ENCODE peak calls at places on chromosomes 12 and 14, in six cellular contexts. One of them, this sample, is unnamed.

GRCh38 chr14:95196826-95197497 is 39.6 kb upstream of the DICER1 start:
- DNase-seq in stimulated activated CD4-positive, alpha-beta T cell treated with anti-CD3 and anti-CD28 coated beads, Interleukin-1b, Interleukin-23, amount 100 ng/mL, for 24 hours: no peak
- DNase-seq in kidney glomerular epithelial cell: no peak
- DNase-seq in aorta: no peak
- DNase-seq in GM10248: no peak
- DNase-seq in caudate nucleus: no peak
- DNase-seq in this sample: no peak

GRCh38 chr12:113747048-113747447 is 219.1 kb downstream of the RBM19 start:
- DNase-seq in aorta: no peak
- DNase-seq in GM10248: no peak
- DNase-seq in kidney glomerular epithelial cell: no peak
- DNase-seq in stimulated activated CD4-positive, alpha-beta T cell treated with anti-CD3 and anti-CD28 coated beads, Interleukin-1b, Interleukin-23, amount 100 ng/mL, for 24 hours: no peak
- DNase-seq in caudate nucleus: no peak
- DNase-seq in this sample: no peak

GRCh38 chr12:53219116-53219955 is 12.3 kb upstream of the ITGB7 start:
- DNase-seq in kidney glomerular epithelial cell: no peak
- DNase-seq in GM10248: peak
- DNase-seq in caudate nucleus: no peak
- DNase-seq in aorta: peak
- DNase-seq in stimulated activated CD4-positive, alpha-beta T cell treated with anti-CD3 and anti-CD28 coated beads, Interleukin-1b, Interleukin-23, amount 100 ng/mL, for 24 hours: no peak
- DNase-seq in this sample: no peak

GRCh38 chr14:33740531-33740930 is 210.3 kb downstream of the EGLN3 start:
- DNase-seq in caudate nucleus: no peak
- DNase-seq in stimulated activated CD4-positive, alpha-beta T cell treated with anti-CD3 and anti-CD28 coated beads, Interleukin-1b, Interleukin-23, amount 100 ng/mL, for 24 hours: no peak
- DNase-seq in GM10248: no peak
- DNase-seq in aorta: no peak
- DNase-seq in kidney glomerular epithelial cell: no peak
- DNase-seq in this sample: no peak

GRCh38 chr12:114982760-114983159 is 298.8 kb upstream of the TBX3 start:
- DNase-seq in GM10248: no peak
- DNase-seq in kidney glomerular epithelial cell: no peak
- DNase-seq in stimulated activated CD4-positive, alpha-beta T cell treated with anti-CD3 and anti-CD28 coated beads, Interleukin-1b, Interleukin-23, amount 100 ng/mL, for 24 hours: no peak
- DNase-seq in aorta: no peak
- DNase-seq in caudate nucleus: no peak
- DNase-seq in this sample: no peak

GRCh38 chr12:50569321-50569720 is 64.5 kb downstream of the DIP2B start:
- DNase-seq in GM10248: no peak
- DNase-seq in kidney glomerular epithelial cell: no peak
- DNase-seq in stimulated activated CD4-positive, alpha-beta T cell treated with anti-CD3 and anti-CD28 coated beads, Interleukin-1b, Interleukin-23, amount 100 ng/mL, for 24 hours: no peak
- DNase-seq in aorta: no peak
- DNase-seq in caudate nucleus: no peak
- DNase-seq in this sample: no peak

GRCh38 chr12:118302053-118302452 is 70.7 kb downstream of the TAOK3 start:
- DNase-seq in kidney glomerular epithelial cell: no peak
- DNase-seq in stimulated activated CD4-positive, alpha-beta T cell treated with anti-CD3 and anti-CD28 coated beads, Interleukin-1b, Interleukin-23, amount 100 ng/mL, for 24 hours: no peak
- DNase-seq in GM10248: no peak
- DNase-seq in caudate nucleus: no peak
- DNase-seq in aorta: no peak
- DNase-seq in this sample: no peak

GRCh38 chr12:12518464-12518845 is 44.2 kb downstream of the DUSP16 start:
- DNase-seq in caudate nucleus: no peak
- DNase-seq in aorta: no peak
- DNase-seq in kidney glomerular epithelial cell: no peak
- DNase-seq in GM10248: no peak
- DNase-seq in stimulated activated CD4-positive, alpha-beta T cell treated with anti-CD3 and anti-CD28 coated beads, Interleukin-1b, Interleukin-23, amount 100 ng/mL, for 24 hours: no peak
- DNase-seq in this sample: no peak

GRCh38 chr12:65327207-65328076 is 49.0 kb downstream of the MSRB3 start:
- DNase-seq in kidney glomerular epithelial cell: no peak
- DNase-seq in stimulated activated CD4-positive, alpha-beta T cell treated with anti-CD3 and anti-CD28 coated beads, Interleukin-1b, Interleukin-23, amount 100 ng/mL, for 24 hours: no peak
- DNase-seq in GM10248: no peak
- DNase-seq in aorta: no peak
- DNase-seq in caudate nucleus: no peak
- DNase-seq in this sample: no peak

GRCh38 chr12:4589941-4590340 is 27.9 kb downstream of the DYRK4 start:
- DNase-seq in caudate nucleus: no peak
- DNase-seq in aorta: no peak
- DNase-seq in kidney glomerular epithelial cell: no peak
- DNase-seq in stimulated activated CD4-positive, alpha-beta T cell treated with anti-CD3 and anti-CD28 coated beads, Interleukin-1b, Interleukin-23, amount 100 ng/mL, for 24 hours: no peak
- DNase-seq in GM10248: no peak
- DNase-seq in this sample: no peak

GRCh38 chr12:130192667-130193345 is 30.5 kb downstream of the FZD10 start:
- DNase-seq in stimulated activated CD4-positive, alpha-beta T cell treated with anti-CD3 and anti-CD28 coated beads, Interleukin-1b, Interleukin-23, amount 100 ng/mL, for 24 hours: no peak
- DNase-seq in GM10248: no peak
- DNase-seq in caudate nucleus: no peak
- DNase-seq in kidney glomerular epithelial cell: no peak
- DNase-seq in aorta: no peak
- DNase-seq in this sample: no peak

GRCh38 chr12:97943359-97943758 is 480.8 kb downstream of the RMST start:
- DNase-seq in caudate nucleus: no peak
- DNase-seq in aorta: no peak
- DNase-seq in stimulated activated CD4-positive, alpha-beta T cell treated with anti-CD3 and anti-CD28 coated beads, Interleukin-1b, Interleukin-23, amount 100 ng/mL, for 24 hours: no peak
- DNase-seq in kidney glomerular epithelial cell: no peak
- DNase-seq in GM10248: no peak
- DNase-seq in this sample: no peak

GRCh38 chr14:79165460-79166080 is 995.4 kb downstream of the NRXN3 start:
- DNase-seq in stimulated activated CD4-positive, alpha-beta T cell treated with anti-CD3 and anti-CD28 coated beads, Interleukin-1b, Interleukin-23, amount 100 ng/mL, for 24 hours: no peak
- DNase-seq in kidney glomerular epithelial cell: no peak
- DNase-seq in GM10248: no peak
- DNase-seq in caudate nucleus: no peak
- DNase-seq in aorta: no peak
- DNase-seq in this sample: no peak

GRCh38 chr12:117228239-117228638 is 38.0 kb upstream of the FBXO21 start:
- DNase-seq in aorta: no peak
- DNase-seq in kidney glomerular epithelial cell: no peak
- DNase-seq in caudate nucleus: no peak
- DNase-seq in stimulated activated CD4-positive, alpha-beta T cell treated with anti-CD3 and anti-CD28 coated beads, Interleukin-1b, Interleukin-23, amount 100 ng/mL, for 24 hours: no peak
- DNase-seq in GM10248: no peak
- DNase-seq in this sample: no peak

GRCh38 chr14:73173092-73173735 is 36.9 kb downstream of the PSEN1 start:
- DNase-seq in stimulated activated CD4-positive, alpha-beta T cell treated with anti-CD3 and anti-CD28 coated beads, Interleukin-1b, Interleukin-23, amount 100 ng/mL, for 24 hours: no peak
- DNase-seq in kidney glomerular epithelial cell: no peak
- DNase-seq in caudate nucleus: peak
- DNase-seq in aorta: no peak
- DNase-seq in GM10248: peak
- DNase-seq in this sample: no peak

GRCh38 chr14:99326041-99326710 is 54.2 kb upstream of the BCL11B start:
- DNase-seq in GM10248: no peak
- DNase-seq in stimulated activated CD4-positive, alpha-beta T cell treated with anti-CD3 and anti-CD28 coated beads, Interleukin-1b, Interleukin-23, amount 100 ng/mL, for 24 hours: no peak
- DNase-seq in aorta: no peak
- DNase-seq in kidney glomerular epithelial cell: no peak
- DNase-seq in caudate nucleus: no peak
- DNase-seq in this sample: no peak

GRCh38 chr14:73817020-73817419 is 34.6 kb upstream of the PTGR2 start:
- DNase-seq in GM10248: no peak
- DNase-seq in aorta: no peak
- DNase-seq in stimulated activated CD4-positive, alpha-beta T cell treated with anti-CD3 and anti-CD28 coated beads, Interleukin-1b, Interleukin-23, amount 100 ng/mL, for 24 hours: no peak
- DNase-seq in caudate nucleus: no peak
- DNase-seq in kidney glomerular epithelial cell: no peak
- DNase-seq in this sample: no peak

GRCh38 chr12:19867151-19867550 is 427.9 kb downstream of the AEBP2 start:
- DNase-seq in aorta: no peak
- DNase-seq in stimulated activated CD4-positive, alpha-beta T cell treated with anti-CD3 and anti-CD28 coated beads, Interleukin-1b, Interleukin-23, amount 100 ng/mL, for 24 hours: no peak
- DNase-seq in kidney glomerular epithelial cell: no peak
- DNase-seq in GM10248: no peak
- DNase-seq in caudate nucleus: no peak
- DNase-seq in this sample: no peak

GRCh38 chr12:645563-646071 is 17.6 kb downstream of the NINJ2 start:
- DNase-seq in GM10248: no peak
- DNase-seq in kidney glomerular epithelial cell: peak
- DNase-seq in caudate nucleus: peak
- DNase-seq in aorta: peak
- DNase-seq in stimulated activated CD4-positive, alpha-beta T cell treated with anti-CD3 and anti-CD28 coated beads, Interleukin-1b, Interleukin-23, amount 100 ng/mL, for 24 hours: no peak
- DNase-seq in this sample: no peak

GRCh38 chr12:112381421-112381897 is 772 bp downstream of the HECTD4 start:
- DNase-seq in aorta: no peak
- DNase-seq in kidney glomerular epithelial cell: no peak
- DNase-seq in stimulated activated CD4-positive, alpha-beta T cell treated with anti-CD3 and anti-CD28 coated beads, Interleukin-1b, Interleukin-23, amount 100 ng/mL, for 24 hours: no peak
- DNase-seq in caudate nucleus: no peak
- DNase-seq in GM10248: peak
- DNase-seq in this sample: peak

GRCh38 chr12:24078318-24078765 is 128.9 kb upstream of the SOX5 start:
- DNase-seq in stimulated activated CD4-positive, alpha-beta T cell treated with anti-CD3 and anti-CD28 coated beads, Interleukin-1b, Interleukin-23, amount 100 ng/mL, for 24 hours: no peak
- DNase-seq in GM10248: no peak
- DNase-seq in kidney glomerular epithelial cell: no peak
- DNase-seq in aorta: no peak
- DNase-seq in caudate nucleus: no peak
- DNase-seq in this sample: no peak

GRCh38 chr12:11885261-11886038 is 185.3 kb upstream of the BCL2L14 start:
- DNase-seq in GM10248: no peak
- DNase-seq in stimulated activated CD4-positive, alpha-beta T cell treated with anti-CD3 and anti-CD28 coated beads, Interleukin-1b, Interleukin-23, amount 100 ng/mL, for 24 hours: no peak
- DNase-seq in kidney glomerular epithelial cell: peak
- DNase-seq in caudate nucleus: no peak
- DNase-seq in aorta: no peak
- DNase-seq in this sample: no peak

GRCh38 chr14:77140937-77141591 is 527 bp downstream of the ZDHHC22 start:
- DNase-seq in kidney glomerular epithelial cell: no peak
- DNase-seq in GM10248: no peak
- DNase-seq in aorta: no peak
- DNase-seq in stimulated activated CD4-positive, alpha-beta T cell treated with anti-CD3 and anti-CD28 coated beads, Interleukin-1b, Interleukin-23, amount 100 ng/mL, for 24 hours: no peak
- DNase-seq in caudate nucleus: no peak
- DNase-seq in this sample: no peak

GRCh38 chr12:131365821-131366260 is 345.0 kb upstream of the SFSWAP start:
- DNase-seq in stimulated activated CD4-positive, alpha-beta T cell treated with anti-CD3 and anti-CD28 coated beads, Interleukin-1b, Interleukin-23, amount 100 ng/mL, for 24 hours: no peak
- DNase-seq in kidney glomerular epithelial cell: no peak
- DNase-seq in aorta: no peak
- DNase-seq in GM10248: no peak
- DNase-seq in caudate nucleus: no peak
- DNase-seq in this sample: no peak

GRCh38 chr12:38890102-38890501 is 15.3 kb downstream of the CPNE8 start:
- DNase-seq in stimulated activated CD4-positive, alpha-beta T cell treated with anti-CD3 and anti-CD28 coated beads, Interleukin-1b, Interleukin-23, amount 100 ng/mL, for 24 hours: no peak
- DNase-seq in kidney glomerular epithelial cell: no peak
- DNase-seq in caudate nucleus: no peak
- DNase-seq in GM10248: no peak
- DNase-seq in aorta: no peak
- DNase-seq in this sample: no peak

GRCh38 chr14:73785336-73785833 is 66.2 kb upstream of the PTGR2 start:
- DNase-seq in aorta: peak
- DNase-seq in caudate nucleus: no peak
- DNase-seq in kidney glomerular epithelial cell: peak
- DNase-seq in GM10248: no peak
- DNase-seq in stimulated activated CD4-positive, alpha-beta T cell treated with anti-CD3 and anti-CD28 coated beads, Interleukin-1b, Interleukin-23, amount 100 ng/mL, for 24 hours: no peak
- DNase-seq in this sample: no peak

GRCh38 chr12:85441740-85442139 is 161.7 kb downstream of the ALX1 start:
- DNase-seq in aorta: no peak
- DNase-seq in kidney glomerular epithelial cell: peak
- DNase-seq in GM10248: no peak
- DNase-seq in stimulated activated CD4-positive, alpha-beta T cell treated with anti-CD3 and anti-CD28 coated beads, Interleukin-1b, Interleukin-23, amount 100 ng/mL, for 24 hours: no peak
- DNase-seq in caudate nucleus: no peak
- DNase-seq in this sample: no peak

GRCh38 chr12:112218150-112218549 is 92.8 kb downstream of the TRAFD1 start:
- DNase-seq in stimulated activated CD4-positive, alpha-beta T cell treated with anti-CD3 and anti-CD28 coated beads, Interleukin-1b, Interleukin-23, amount 100 ng/mL, for 24 hours: no peak
- DNase-seq in aorta: no peak
- DNase-seq in caudate nucleus: no peak
- DNase-seq in kidney glomerular epithelial cell: no peak
- DNase-seq in GM10248: no peak
- DNase-seq in this sample: no peak

GRCh38 chr14:61269321-61270083 is 11.6 kb downstream of the TMEM30B start:
- DNase-seq in aorta: peak
- DNase-seq in caudate nucleus: peak
- DNase-seq in stimulated activated CD4-positive, alpha-beta T cell treated with anti-CD3 and anti-CD28 coated beads, Interleukin-1b, Interleukin-23, amount 100 ng/mL, for 24 hours: peak
- DNase-seq in kidney glomerular epithelial cell: peak
- DNase-seq in GM10248: peak
- DNase-seq in this sample: peak

GRCh38 chr14:32938719-32939253 is at the start of gene NPAS3:
- DNase-seq in kidney glomerular epithelial cell: no peak
- DNase-seq in caudate nucleus: peak
- DNase-seq in stimulated activated CD4-positive, alpha-beta T cell treated with anti-CD3 and anti-CD28 coated beads, Interleukin-1b, Interleukin-23, amount 100 ng/mL, for 24 hours: no peak
- DNase-seq in GM10248: peak
- DNase-seq in aorta: no peak
- DNase-seq in this sample: no peak

GRCh38 chr14:73953731-73954130 is 3.6 kb downstream of the COQ6 start:
- DNase-seq in stimulated activated CD4-positive, alpha-beta T cell treated with anti-CD3 and anti-CD28 coated beads, Interleukin-1b, Interleukin-23, amount 100 ng/mL, for 24 hours: no peak
- DNase-seq in caudate nucleus: no peak
- DNase-seq in kidney glomerular epithelial cell: no peak
- DNase-seq in GM10248: no peak
- DNase-seq in aorta: no peak
- DNase-seq in this sample: no peak

GRCh38 chr12:111406474-111407370 is 999 bp downstream of the SH2B3 start:
- DNase-seq in GM10248: peak
- DNase-seq in stimulated activated CD4-positive, alpha-beta T cell treated with anti-CD3 and anti-CD28 coated beads, Interleukin-1b, Interleukin-23, amount 100 ng/mL, for 24 hours: no peak
- DNase-seq in caudate nucleus: peak
- DNase-seq in aorta: peak
- DNase-seq in kidney glomerular epithelial cell: no peak
- DNase-seq in this sample: no peak

GRCh38 chr12:91818236-91819131 is 327.2 kb downstream of the BTG1 start:
- DNase-seq in caudate nucleus: no peak
- DNase-seq in GM10248: no peak
- DNase-seq in aorta: no peak
- DNase-seq in kidney glomerular epithelial cell: peak
- DNase-seq in stimulated activated CD4-positive, alpha-beta T cell treated with anti-CD3 and anti-CD28 coated beads, Interleukin-1b, Interleukin-23, amount 100 ng/mL, for 24 hours: no peak
- DNase-seq in this sample: no peak

This sample was measured in GM18507.